ENCODE peak calls at places on chromosomes 4 and X, in seven cellular contexts. H is hepatocyte, E is AG04450, I is astrocyte of the spinal cord, B is kidney epithelial cell, W is AG04449, U is cardiac fibroblast. N is an unnamed sample.
A peak's percentile ranks its signal among the peaks of the same experiment; 100 is the strongest.

GRCh38 chrX:120840826-120841225 is 34.8 kb downstream of the CT47B1 start:
- DNase-seq in I (peak; percentile 71), B (no peak), U (peak; percentile 69), W (peak; percentile 54), E (no peak), H (no peak), N (peak; percentile 31)

GRCh38 chr4:122329876-122330595 is 48.8 kb upstream of the ADAD1 start:
- DNase-seq in B (no peak), E (no peak), W (peak; percentile 12), U (peak; percentile 40), I (peak; percentile 52), H (no peak), N (peak; percentile 51)

GRCh38 chr4:54657556-54658313 is at the start of gene KIT:
- DNase-seq in U (peak; percentile 14), H (peak; percentile 75), E (no peak), I (peak; percentile 38), B (no peak), W (no peak), N (no peak)

GRCh38 chrX:130013661-130014060 is 31.2 kb downstream of the BCORL1 start:
- DNase-seq in U (no peak), B (no peak), W (no peak), H (no peak), E (no peak), I (no peak), N (no peak)

GRCh38 chr4:866761-867390 is 40.9 kb upstream of the CPLX1 start:
- DNase-seq in W (no peak), I (peak; percentile 32), E (no peak), U (no peak), B (no peak), H (no peak), N (peak; percentile 78)

GRCh38 chr4:185210102-185210981 is 944 bp downstream of the SNX25 start:
- DNase-seq in B (no peak), I (peak; percentile 68), U (peak; percentile 66), W (no peak), E (no peak), H (peak; percentile 65), N (peak; percentile 48)

GRCh38 chr4:124737619-124738018 is 25.1 kb upstream of the ANKRD50 start:
- DNase-seq in B (no peak), W (no peak), H (no peak), I (no peak), U (no peak), E (no peak), N (peak; percentile 48)

GRCh38 chrX:21741378-21741777 is 16.5 kb downstream of the SMPX start:
- DNase-seq in U (no peak), H (no peak), B (no peak), I (no peak), E (no peak), W (no peak), N (no peak)

GRCh38 chrX:44898411-44899221 is 25.6 kb downstream of the KDM6A start:
- DNase-seq in H (no peak), U (no peak), W (no peak), I (no peak), B (no peak), E (no peak), N (peak; percentile 76)

GRCh38 chr4:123284166-123284565 is 112.4 kb upstream of the SPRY1 start:
- DNase-seq in E (no peak), H (no peak), B (no peak), W (peak; percentile 23), U (peak; percentile 14), I (peak; percentile 56), N (no peak)

GRCh38 chr4:15688056-15688455 is 6.4 kb downstream of the FAM200B start:
- DNase-seq in B (no peak), U (peak; percentile 24), E (no peak), H (no peak), W (no peak), I (no peak), N (no peak)

GRCh38 chrX:43682726-43683125 is 26.6 kb downstream of the MAOA start:
- DNase-seq in I (no peak), E (no peak), H (no peak), U (no peak), W (no peak), B (no peak), N (peak; percentile 60)

GRCh38 chr4:11073621-11074051 is 355.1 kb downstream of the HS3ST1 start:
- DNase-seq in B (no peak), E (no peak), I (peak; percentile 96), U (peak; percentile 97), W (no peak), H (peak; percentile 38), N (peak; percentile 48)

GRCh38 chrX:8346060-8346459 is 118.6 kb upstream of the VCX3B start:
- DNase-seq in B (no peak), U (no peak), H (no peak), I (no peak), W (no peak), E (no peak), N (peak; percentile 50)

GRCh38 chrX:153582896-153583295 is 16.0 kb downstream of the CCNQ start:
- DNase-seq in H (peak; percentile 46), I (peak; percentile 16), B (peak; percentile 9), U (peak; percentile 36), W (no peak), E (no peak), N (peak; percentile 29)

GRCh38 chr4:168019019-168019651 is 73.2 kb upstream of the ANXA10 start:
- DNase-seq in W (peak; percentile 59), B (no peak), E (peak; percentile 7), H (no peak), U (peak; percentile 18), I (peak; percentile 30), N (peak; percentile 71)

GRCh38 chrX:12992544-12993118 is 17.7 kb downstream of the TMSB4X start:
- DNase-seq in H (no peak), B (no peak), E (no peak), I (no peak), W (no peak), U (no peak), N (no peak)

GRCh38 chrX:20228245-20228644 is 38.5 kb downstream of the RPS6KA3 start:
- DNase-seq in U (no peak), I (no peak), W (no peak), H (no peak), E (no peak), B (no peak), N (no peak)

GRCh38 chr4:163878336-163879121 is 384.0 kb downstream of the TMA16 start:
- DNase-seq in E (no peak), B (no peak), U (no peak), I (no peak), H (no peak), W (no peak), N (no peak)

GRCh38 chr4:148431401-148431800 is 10.8 kb downstream of the NR3C2 start:
- DNase-seq in H (peak; percentile 32), W (no peak), I (no peak), E (no peak), U (no peak), B (no peak), N (no peak)

DNA sequence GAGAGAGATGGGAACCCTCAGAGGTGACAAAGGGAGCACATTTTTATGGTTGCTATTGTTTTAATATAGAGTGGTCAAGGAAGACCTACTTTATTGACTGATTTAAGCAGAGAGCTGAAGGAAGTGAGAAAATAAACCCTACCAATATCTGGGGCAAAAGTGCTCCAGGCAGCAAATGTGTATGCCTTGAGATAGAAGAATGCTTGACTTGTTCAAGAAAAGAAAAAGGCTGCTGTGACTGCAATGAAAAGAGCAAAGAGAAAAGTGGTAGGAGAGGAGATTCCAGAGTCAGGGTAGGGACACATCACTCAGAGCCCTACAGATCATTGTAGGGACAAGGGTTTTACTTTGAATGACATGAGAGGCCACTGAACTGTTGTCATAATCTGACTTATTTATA is 26.0 kb downstream of the STAP1 start:
- DNase-seq in H (no peak), W (no peak), B (no peak), U (no peak), I (no peak), E (no peak), N (no peak)
- H3K4me3 ChIP-seq in H (no peak overlapping the region), W (no peak overlapping the region), B (no peak overlapping the region), U (no peak overlapping the region), I (no peak overlapping the region), E (no peak overlapping the region), N (no peak overlapping the region)

DNA sequence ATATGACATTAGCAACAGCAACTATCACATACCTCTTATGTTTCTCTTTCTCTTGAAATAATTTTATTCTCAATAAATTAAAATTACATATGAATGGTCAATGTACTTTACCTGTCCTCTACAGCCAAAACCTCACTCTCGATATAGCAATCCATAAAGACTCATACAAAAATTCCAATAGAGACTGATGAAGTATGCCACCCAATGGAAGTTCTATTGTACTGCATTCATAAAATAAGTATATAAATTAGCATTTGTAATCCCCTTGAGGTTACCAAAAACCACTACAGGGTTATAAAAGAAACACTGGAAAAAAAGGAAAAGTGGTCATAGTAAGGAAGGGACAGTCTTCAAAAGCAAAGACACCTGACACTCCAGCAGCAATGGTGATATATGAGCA is 32.8 kb downstream of the CLDN2 start:
- DNase-seq in U (peak; percentile 48), W (no peak), E (no peak), I (peak; percentile 35), H (no peak), B (no peak), N (peak; percentile 24)
- TF ChIP-seq CTCF in U (peak; percentile 39), W (no peak), E (peak; percentile 48), I (peak; percentile 40), H (peak; percentile 48), B (peak; percentile 23), N (peak; percentile 29)

DNA sequence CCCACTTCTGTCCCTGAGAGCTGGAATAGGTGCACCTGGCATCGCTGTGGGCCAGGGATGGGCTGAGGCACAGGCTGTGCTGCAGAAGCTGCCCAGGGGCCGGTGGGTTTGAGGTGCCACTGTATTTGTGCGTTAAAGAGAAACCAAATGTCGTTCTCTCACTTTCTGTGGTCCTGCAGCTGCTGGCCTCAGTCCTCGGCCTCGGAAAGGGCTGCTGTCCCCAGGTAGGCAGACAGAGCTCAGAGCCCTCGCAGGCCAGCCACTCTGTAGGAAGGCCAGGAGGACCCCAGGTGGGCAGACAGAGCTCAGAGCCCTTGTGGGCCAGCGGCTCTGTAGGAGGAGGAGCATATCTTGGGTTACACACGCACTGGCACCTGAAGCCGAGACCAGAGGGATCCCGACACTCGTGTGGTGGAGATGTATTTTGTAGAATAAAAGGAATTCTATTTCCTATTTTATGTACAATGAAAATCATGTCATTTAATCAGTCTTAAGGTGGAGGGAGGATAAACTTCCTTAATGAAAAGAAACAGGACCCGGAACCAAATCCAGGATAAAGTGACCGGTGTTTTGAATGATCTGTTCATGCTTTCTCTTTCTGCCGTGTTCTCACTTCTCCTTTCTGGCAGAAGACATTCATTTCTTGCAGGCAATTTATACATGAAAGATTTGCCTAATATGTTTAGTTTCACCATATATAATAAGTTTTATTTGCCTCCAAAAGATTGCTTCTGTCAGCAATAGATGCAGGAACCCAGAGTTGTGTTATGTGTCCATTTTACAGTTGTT is 54.4 kb upstream of the HGFAC start:
- DNase-seq in W (no peak), I (no peak), H (no peak), E (no peak), B (no peak), U (no peak), N (peak; percentile 31)
- H3K4me3 ChIP-seq in W (no peak overlapping the region), I (no peak overlapping the region), H (no peak overlapping the region), E (no peak overlapping the region), B (no peak overlapping the region), U (peak overlapping the region; percentile 43), N (peak overlapping the region; percentile 73)

DNA sequence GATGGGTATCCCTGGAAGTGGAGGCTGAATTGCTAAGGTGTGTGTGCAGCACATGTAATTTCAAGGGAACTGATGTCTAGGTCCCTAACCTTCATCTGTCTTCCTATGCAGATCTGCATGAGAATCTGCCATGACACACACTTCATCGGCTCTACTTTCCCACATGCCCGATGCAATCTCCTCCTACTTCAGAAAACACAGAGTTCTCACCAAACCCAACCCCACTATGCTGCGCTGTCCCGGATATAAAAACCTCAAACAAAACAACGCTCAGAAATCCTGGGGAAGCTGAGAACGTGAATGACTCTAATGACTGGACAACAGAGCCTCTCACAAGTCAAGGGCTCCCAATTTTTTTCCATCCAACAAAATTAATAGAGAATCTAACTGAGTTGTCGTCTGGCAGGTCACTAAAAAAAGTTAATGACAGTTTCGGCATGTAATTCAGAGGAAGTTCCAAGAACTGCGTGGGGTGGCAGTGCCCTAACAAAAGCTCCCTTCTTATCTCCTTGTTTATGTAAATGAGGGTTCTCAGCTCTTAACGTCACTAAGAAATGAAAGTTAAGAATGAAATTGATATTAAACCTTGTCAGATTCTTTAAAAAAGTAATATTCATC is 39.0 kb downstream of the STX18 start:
- DNase-seq in W (no peak), H (no peak), B (no peak), E (no peak), U (peak; percentile 51), I (peak; percentile 80), N (no peak)
- TF ChIP-seq CTCF in W (no peak), H (no peak), B (no peak), E (no peak), U (no peak), I (no peak), N (no peak)